ENCODE peak calls at places on chromosome 21, in eight cellular contexts. Q, Y, E, G, N, R, W and F are unnamed samples.

GRCh38 chr21:28111151-28111619 is 881.5 kb downstream of the LTN1 start:
- DNase-seq in G (peak), E (no peak), N (peak), W (no peak), R (no peak), Y (no peak), Q (no peak), F (no peak)

GRCh38 chr21:31848339-31848985 is 24.4 kb upstream of the HUNK start:
- DNase-seq in W (no peak), E (no peak), N (no peak), Y (no peak), R (no peak), Q (no peak), G (no peak), F (no peak)

GRCh38 chr21:37862536-37862935 is 53.7 kb downstream of the KCNJ6 start:
- DNase-seq in Y (peak), E (peak), N (no peak), R (no peak), W (no peak), Q (no peak), G (no peak), F (no peak)

GRCh38 chr21:20639026-20639425 is 359.2 kb upstream of the NCAM2 start:
- DNase-seq in R (no peak), E (no peak), Q (no peak), N (no peak), G (no peak), W (no peak), Y (no peak), F (no peak)

GRCh38 chr21:31514598-31514997 is 144.9 kb upstream of the SOD1 start:
- DNase-seq in Q (no peak), N (no peak), E (no peak), Y (no peak), R (no peak), G (no peak), W (no peak), F (no peak)

GRCh38 chr21:44424608-44425306 is 30.6 kb upstream of the LRRC3 start:
- DNase-seq in N (peak), R (no peak), E (no peak), W (no peak), G (no peak), Y (no peak), Q (no peak), F (peak)

GRCh38 chr21:23968722-23969647 is 1638.3 kb downstream of the MRPL39 start:
- DNase-seq in W (peak), E (no peak), Y (peak), N (no peak), Q (peak), G (peak), R (peak), F (peak)

GRCh38 chr21:25555492-25555891 is 51.8 kb downstream of the MRPL39 start:
- DNase-seq in Y (no peak), N (no peak), R (no peak), G (no peak), W (no peak), Q (no peak), E (no peak), F (no peak)

GRCh38 chr21:31476551-31477120 is 132.6 kb upstream of the TIAM1 start:
- DNase-seq in N (no peak), E (no peak), Q (no peak), W (no peak), Y (no peak), R (no peak), G (no peak), F (no peak)

GRCh38 chr21:29892379-29892778 is 47.4 kb downstream of the GRIK1 start:
- DNase-seq in W (no peak), N (no peak), G (no peak), E (no peak), Q (no peak), R (no peak), Y (no peak), F (no peak)

GRCh38 chr21:26800001-26800400 is 45.2 kb downstream of the ADAMTS1 start:
- DNase-seq in Y (no peak), G (no peak), N (no peak), E (no peak), W (no peak), R (no peak), Q (no peak), F (no peak)

GRCh38 chr21:38377165-38378093 is 120.6 kb downstream of the KCNJ15 start:
- DNase-seq in N (no peak), Q (no peak), W (no peak), Y (no peak), G (no peak), E (no peak), R (no peak), F (no peak)

GRCh38 chr21:25626752-25627151 is 12.3 kb upstream of the JAM2 start:
- DNase-seq in N (no peak), R (no peak), W (no peak), Y (no peak), G (no peak), Q (no peak), E (no peak), F (no peak)

GRCh38 chr21:32101206-32101763 is 177.6 kb downstream of the MIS18A start:
- DNase-seq in W (no peak), Q (no peak), E (no peak), Y (no peak), G (no peak), R (no peak), N (no peak), F (no peak)

GRCh38 chr21:35619184-35619583 is 441.1 kb downstream of the SETD4 start:
- DNase-seq in Y (no peak), N (no peak), R (no peak), W (no peak), E (no peak), Q (no peak), G (no peak), F (no peak)

GRCh38 chr21:31671931-31672330 is 12.4 kb downstream of the SOD1 start:
- DNase-seq in G (no peak), Q (no peak), Y (no peak), W (no peak), R (no peak), E (no peak), N (no peak), F (no peak)

GRCh38 chr21:25572895-25573310 is 34.4 kb downstream of the MRPL39 start:
- DNase-seq in E (no peak), Y (no peak), R (no peak), Q (no peak), G (no peak), W (no peak), N (no peak), F (no peak)

GRCh38 chr21:27425574-27425973 is 458.7 kb upstream of the ADAMTS5 start:
- DNase-seq in W (no peak), E (no peak), N (no peak), Y (no peak), G (no peak), R (no peak), Q (no peak), F (no peak)

GRCh38 chr21:44408226-44408625 is 47.1 kb upstream of the LRRC3 start:
- DNase-seq in N (no peak), Q (no peak), R (no peak), G (no peak), E (no peak), Y (no peak), W (no peak), F (no peak)

GRCh38 chr21:31284797-31285397 is 59.2 kb downstream of the TIAM1 start:
- DNase-seq in E (no peak), Y (no peak), N (no peak), W (no peak), G (no peak), Q (no peak), R (no peak), F (no peak)

GRCh38 chr21:38525454-38525853 is 27.2 kb upstream of the ERG start:
- DNase-seq in R (no peak), Y (no peak), N (no peak), G (no peak), E (no peak), Q (no peak), W (no peak), F (no peak)

GRCh38 chr21:20882462-20883415 is 115.5 kb upstream of the NCAM2 start:
- DNase-seq in G (peak), R (peak), Q (peak), W (peak), Y (no peak), N (no peak), E (no peak), F (no peak)

GRCh38 chr21:37799193-37800121 is 116.8 kb downstream of the KCNJ6 start:
- DNase-seq in W (no peak), E (no peak), R (no peak), G (no peak), Q (no peak), Y (no peak), N (no peak), F (no peak)

GRCh38 chr21:25942145-25942544 is 207.4 kb downstream of the GABPA start:
- DNase-seq in Y (no peak), Q (no peak), R (no peak), W (no peak), E (no peak), N (no peak), G (no peak), F (no peak)

GRCh38 chr21:38255718-38256117 is 1.1 kb upstream of the KCNJ15 start:
- DNase-seq in G (no peak), E (no peak), Y (no peak), Q (no peak), W (no peak), N (no peak), R (no peak), F (no peak)

GRCh38 chr21:14617836-14618235 is 71.7 kb upstream of the SAMSN1 start:
- DNase-seq in E (no peak), G (no peak), N (no peak), Y (no peak), Q (no peak), W (no peak), R (no peak), F (no peak)

GRCh38 chr21:32653326-32653901 is 41.2 kb upstream of the CFAP298 start:
- DNase-seq in E (no peak), Q (no peak), G (no peak), N (no peak), W (no peak), Y (peak), R (peak), F (no peak)

GRCh38 chr21:36730291-36731281 is 31.7 kb downstream of the SIM2 start:
- DNase-seq in N (no peak), Y (no peak), R (no peak), E (no peak), Q (peak), W (no peak), G (no peak), F (peak)
- TF ChIP-seq POLR2AphosphoS5 in N (no peak), Y (no peak), R (no peak), E (no peak), Q (no peak), W (no peak), G (no peak), F (no peak)

GRCh38 chr21:43372663-43373386 is 54.1 kb downstream of the SIK1 start:
- DNase-seq in N (no peak), R (no peak), Y (no peak), Q (peak), W (no peak), E (no peak), G (no peak), F (no peak)
- TF ChIP-seq POLR2AphosphoS5 in N (no peak), R (no peak), Y (no peak), Q (peak), W (no peak), E (no peak), G (no peak), F (no peak)

GRCh38 chr21:41068411-41069304 is 99.3 kb upstream of the BACE2 start:
- DNase-seq in G (peak), N (peak), Y (peak), R (peak), W (peak), E (peak), Q (peak), F (peak)
- TF ChIP-seq POLR2AphosphoS5 in G (no peak), N (no peak), Y (no peak), R (no peak), W (no peak), E (no peak), Q (peak), F (peak)

DNA sequence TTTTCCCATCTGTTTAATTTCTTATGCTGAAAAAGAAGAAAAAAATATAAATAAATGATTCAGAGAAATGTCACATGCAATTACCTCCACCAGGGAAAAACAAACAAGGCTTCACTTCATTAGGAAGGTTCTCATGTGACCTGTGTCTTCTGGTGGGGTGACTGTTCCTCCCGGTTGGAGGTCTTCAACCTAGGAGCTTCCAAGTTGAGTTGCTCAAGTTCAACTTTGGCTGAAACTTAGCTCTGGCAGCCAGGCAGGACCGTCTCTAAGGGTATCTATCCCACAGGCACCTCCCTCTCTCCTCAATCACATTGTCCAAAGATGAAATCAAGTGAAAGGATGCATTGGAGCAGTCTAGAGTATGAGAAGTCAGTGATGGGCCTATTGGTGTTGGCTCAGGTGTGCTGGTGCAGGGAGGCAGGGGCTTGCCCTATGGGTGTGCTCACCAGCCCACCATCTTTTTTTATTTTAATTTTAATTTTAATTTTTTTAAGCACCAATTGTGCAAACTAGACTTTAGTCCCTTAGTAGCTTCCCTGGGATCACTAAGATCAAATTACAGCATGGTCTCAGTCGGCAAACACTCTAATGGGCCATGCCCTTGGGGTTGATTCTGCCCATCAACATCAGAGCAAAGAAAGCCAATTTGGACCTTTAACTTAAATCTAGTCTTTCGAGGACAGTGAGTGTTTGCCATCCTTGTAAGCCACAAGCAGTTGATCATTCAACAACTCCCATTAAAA is 64.8 kb upstream of the KCNE2 start:
- DNase-seq in Q (no peak), R (no peak), W (no peak), E (no peak), G (no peak), Y (no peak), N (no peak), F (no peak)
- TF ChIP-seq POLR2AphosphoS5 in Q (no peak), R (no peak), W (no peak), E (no peak), G (no peak), Y (no peak), N (no peak), F (no peak)

DNA sequence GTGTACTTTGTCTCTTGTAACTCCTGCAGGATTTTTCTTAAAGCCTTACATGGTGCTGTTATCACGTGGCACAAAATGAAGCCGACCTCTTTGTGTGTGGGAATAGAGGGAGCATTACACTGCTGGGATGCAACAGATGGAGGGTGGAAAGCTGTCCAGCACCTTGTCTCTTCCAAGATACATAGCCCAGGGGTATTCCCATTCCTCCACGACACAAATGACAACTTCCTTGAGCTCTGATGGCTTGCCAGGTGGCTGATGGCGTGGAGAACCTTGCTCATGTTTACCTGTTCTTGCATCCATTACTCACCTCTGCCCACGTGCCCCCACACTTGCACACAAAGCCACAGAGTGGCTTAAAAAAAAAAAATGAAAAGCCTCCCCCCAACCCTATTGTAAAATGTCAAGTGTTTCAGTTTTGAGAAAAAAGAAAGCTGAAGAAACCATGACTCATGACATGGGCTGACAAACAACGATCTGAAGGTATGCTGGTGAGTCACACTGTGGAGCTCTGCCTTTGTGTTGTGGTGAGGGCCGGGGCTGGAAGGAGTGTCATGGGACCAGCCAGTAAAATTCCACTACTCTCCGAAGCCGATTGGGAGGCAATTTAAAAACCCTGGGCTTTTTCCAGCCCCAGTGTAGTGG is 32.0 kb upstream of the ATP5PO start:
- DNase-seq in Q (peak), W (peak), E (no peak), Y (no peak), N (peak), R (peak), G (peak), F (no peak)
- TF ChIP-seq POLR2AphosphoS5 in Q (peak), W (peak), E (no peak), Y (peak), N (no peak), R (peak), G (peak), F (no peak)

DNA sequence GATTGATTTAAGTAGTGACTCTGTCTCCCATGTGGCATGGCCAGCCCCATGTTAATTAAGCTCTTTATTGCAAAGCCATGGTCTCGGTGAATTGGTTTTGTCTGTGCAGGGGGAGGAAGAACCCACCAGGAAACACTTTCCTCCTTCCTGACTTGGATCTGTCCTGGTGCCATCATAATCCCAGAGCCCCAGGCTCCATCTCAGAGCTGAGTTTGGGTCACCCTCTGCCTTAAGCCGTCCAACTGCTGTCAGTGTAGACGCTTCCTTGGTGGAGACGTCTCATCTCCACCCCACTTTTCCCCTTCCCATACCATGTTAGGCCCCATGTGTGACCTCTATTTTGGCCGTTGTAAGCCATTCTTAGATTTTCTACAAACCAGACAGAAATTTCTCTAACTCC is 36.0 kb upstream of the COL6A2 start:
- DNase-seq in E (no peak), R (no peak), N (no peak), G (no peak), Q (no peak), Y (no peak), W (no peak), F (peak)
- TF ChIP-seq POLR2AphosphoS5 in E (no peak), R (no peak), N (no peak), G (no peak), Q (no peak), Y (no peak), W (no peak), F (no peak)

DNA sequence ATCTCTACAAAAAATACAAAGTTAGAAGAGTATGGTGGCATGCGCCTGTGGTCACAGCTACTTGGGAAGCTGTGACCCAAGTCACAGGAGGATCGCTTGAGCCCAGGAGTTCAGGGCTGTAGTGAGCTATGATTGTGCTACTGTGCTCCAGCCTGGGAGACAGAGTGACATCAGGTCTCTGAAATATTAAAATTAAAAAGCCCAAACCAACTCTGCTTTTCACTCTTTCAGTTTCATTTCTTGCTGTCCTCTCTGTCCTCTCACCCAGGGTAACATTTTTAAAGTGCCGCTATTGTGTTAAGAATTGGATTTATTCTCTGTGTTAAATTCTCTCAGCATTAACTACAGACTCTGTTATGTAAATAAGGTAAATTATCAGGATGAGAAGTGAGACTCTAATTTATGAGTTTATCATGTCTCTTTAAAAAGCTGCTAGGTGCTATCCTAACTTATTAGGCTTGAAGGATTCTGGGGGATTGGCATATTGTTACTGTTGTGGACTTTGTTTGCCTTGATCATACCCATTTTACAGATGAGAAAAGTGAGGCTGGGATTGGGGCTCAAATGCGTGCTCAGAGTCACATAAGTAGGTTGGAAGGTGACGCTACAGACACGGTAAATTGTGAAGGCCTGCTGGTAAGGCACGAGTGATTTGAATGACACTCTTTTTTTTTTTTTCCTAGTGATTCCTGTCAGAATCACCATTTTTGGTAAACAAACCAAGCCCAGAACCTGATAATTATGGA is 46.5 kb downstream of the B3GALT5 start:
- DNase-seq in W (no peak), E (no peak), G (no peak), N (no peak), Q (no peak), Y (no peak), R (no peak), F (no peak)
- TF ChIP-seq POLR2AphosphoS5 in W (no peak), E (no peak), G (no peak), N (no peak), Q (no peak), Y (no peak), R (no peak), F (no peak)

GRCh38 chr21:42395910-42396625 is at the start of gene TMPRSS3:
- DNase-seq in N (no peak), G (peak), W (no peak), E (no peak), Q (peak), Y (no peak), R (no peak), F (peak)
- TF ChIP-seq POLR2AphosphoS5 in N (no peak), G (no peak), W (no peak), E (no peak), Q (no peak), Y (no peak), R (no peak), F (no peak)

DNA sequence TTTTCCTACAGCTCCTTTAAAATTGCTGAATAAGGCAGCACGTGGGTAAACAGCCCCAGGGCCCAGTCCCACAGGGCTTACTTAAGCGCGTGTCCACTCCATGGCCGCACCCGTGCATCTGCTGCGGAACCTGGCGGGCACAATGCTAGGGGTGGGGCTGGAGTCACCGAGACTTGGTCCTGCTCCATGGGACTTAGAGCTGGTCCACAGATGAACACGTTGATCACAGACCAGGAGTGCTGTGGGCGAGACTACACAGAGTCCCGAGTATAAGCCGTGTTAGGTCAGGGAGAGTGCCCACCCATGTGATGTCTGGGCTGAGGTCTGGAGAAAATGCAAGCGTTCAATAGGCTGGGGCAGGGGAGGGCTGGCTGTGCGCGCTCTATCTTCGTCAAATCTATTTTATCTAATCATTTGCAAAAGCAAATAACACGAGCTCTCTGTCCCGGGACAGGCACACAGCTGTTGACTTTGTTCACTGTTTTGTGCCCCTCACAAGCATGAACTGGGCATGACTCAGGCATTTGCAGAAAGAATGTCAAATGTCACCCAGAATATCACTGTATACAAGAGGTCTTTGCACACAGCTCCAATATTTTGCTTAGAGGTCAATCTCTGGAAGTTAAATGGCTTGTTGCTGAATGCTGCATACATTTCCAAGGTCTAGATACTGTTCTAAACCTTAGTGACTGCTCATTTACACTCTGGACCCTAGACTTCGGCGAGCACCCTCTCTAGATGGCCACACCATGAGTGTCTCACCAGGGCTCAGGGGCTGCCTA is 119.4 kb downstream of the CRYAA start:
- DNase-seq in Q (peak), Y (no peak), E (no peak), R (no peak), G (no peak), W (no peak), N (no peak), F (peak)
- TF ChIP-seq POLR2AphosphoS5 in Q (peak), Y (no peak), E (no peak), R (no peak), G (no peak), W (no peak), N (no peak), F (no peak)

GRCh38 chr21:45598109-45598508 is 45.4 kb upstream of the PCBP3 start:
- DNase-seq in Y (no peak), R (no peak), N (peak), G (no peak), Q (no peak), E (no peak), W (no peak), F (peak)
- TF ChIP-seq POLR2AphosphoS5 in Y (peak), R (no peak), N (no peak), G (no peak), Q (no peak), E (no peak), W (no peak), F (no peak)